ENCODE peak calls at places on chromosome X, in seven cellular contexts. G, A, J, C, I, U and R are unnamed samples.

GRCh38 chrX:113400193-113400704 is 559.6 kb upstream of the AMOT start:
- DNase-seq in A (no peak), U (no peak), G (no peak), C (no peak), J (no peak), I (peak), R (no peak)

GRCh38 chrX:119266364-119266995 is 30.4 kb downstream of the PGRMC1 start:
- DNase-seq in I (peak), G (no peak), U (peak), J (peak), A (peak), C (no peak), R (no peak)

GRCh38 chrX:74187211-74187610 is 116.8 kb upstream of the ZCCHC13 start:
- DNase-seq in G (no peak), I (no peak), A (no peak), U (no peak), J (no peak), C (no peak), R (no peak)

GRCh38 chrX:55783723-55784122 is 66.2 kb downstream of the RRAGB start:
- DNase-seq in A (no peak), J (no peak), G (no peak), I (no peak), C (no peak), U (no peak), R (no peak)

GRCh38 chrX:105460366-105460765 is 239.9 kb upstream of the TEX13A start:
- DNase-seq in C (no peak), G (no peak), J (no peak), I (no peak), U (no peak), A (no peak), R (no peak)

GRCh38 chrX:19072372-19072771 is 49.9 kb downstream of the ADGRG2 start:
- DNase-seq in I (peak), U (no peak), J (no peak), G (no peak), C (no peak), A (no peak), R (no peak)

GRCh38 chrX:80285131-80285773 is 135.0 kb upstream of the TENT5D start:
- DNase-seq in U (peak), C (no peak), I (peak), J (peak), G (peak), A (no peak), R (no peak)

GRCh38 chrX:152412105-152412504 is 39.0 kb downstream of the GABRA3 start:
- DNase-seq in G (no peak), J (peak), A (no peak), C (no peak), U (no peak), I (no peak), R (no peak)

GRCh38 chrX:115233497-115234219 is at the start of gene LRCH2:
- DNase-seq in I (no peak), G (peak), U (peak), C (no peak), J (no peak), A (no peak), R (no peak)

GRCh38 chrX:100743009-100743615 is 11.2 kb upstream of the SYTL4 start:
- DNase-seq in I (no peak), G (no peak), J (peak), U (no peak), A (no peak), C (no peak), R (no peak)

GRCh38 chrX:861335-861890 is 230.8 kb downstream of the SHOX start:
- DNase-seq in G (peak), A (no peak), U (no peak), I (no peak), J (no peak), C (no peak), R (no peak)

GRCh38 chrX:51459125-51459524 is 37.3 kb downstream of the NUDT11 start:
- DNase-seq in U (no peak), J (peak), I (peak), A (no peak), G (no peak), C (no peak), R (no peak)

GRCh38 chrX:5823861-5824260 is 404.8 kb downstream of the NLGN4X start:
- DNase-seq in J (no peak), G (no peak), A (no peak), C (no peak), U (peak), I (no peak), R (no peak)

GRCh38 chrX:14065800-14066199 is 36.1 kb upstream of the GEMIN8 start:
- DNase-seq in J (no peak), U (no peak), C (no peak), G (no peak), I (no peak), A (no peak), R (no peak)

GRCh38 chrX:132877954-132878536 is 80.4 kb downstream of the HS6ST2 start:
- DNase-seq in C (no peak), G (no peak), J (no peak), I (no peak), U (no peak), A (no peak), R (no peak)

GRCh38 chrX:13692771-13693231 is 3.9 kb downstream of the RAB9A start:
- DNase-seq in U (no peak), J (no peak), C (no peak), I (no peak), A (no peak), G (no peak), R (no peak)

GRCh38 chrX:1072637-1073377 is 139.6 kb downstream of the CRLF2 start:
- DNase-seq in G (peak), C (no peak), J (peak), A (no peak), U (no peak), I (peak), R (no peak)

GRCh38 chrX:124346064-124346876 is at the start of gene SH2D1A:
- DNase-seq in U (no peak), J (peak), I (no peak), C (no peak), A (no peak), G (no peak), R (no peak)

GRCh38 chrX:111652719-111653118 is 28.3 kb upstream of the ALG13 start:
- DNase-seq in J (peak), C (no peak), G (no peak), I (no peak), U (peak), A (no peak), R (no peak)

GRCh38 chrX:31224321-31225012 is 152.6 kb upstream of the FTHL17 start:
- DNase-seq in G (no peak), U (no peak), J (no peak), I (no peak), A (no peak), C (no peak), R (no peak)

GRCh38 chrX:129939986-129940385 is 34.0 kb downstream of the UTP14A start:
- DNase-seq in C (no peak), A (no peak), U (no peak), G (no peak), I (no peak), J (no peak), R (no peak)

GRCh38 chrX:41481264-41482109 is 34.3 kb downstream of the NYX start:
- DNase-seq in G (no peak), U (peak), C (no peak), A (no peak), J (peak), I (peak), R (no peak)

GRCh38 chrX:31168596-31168995 is 96.8 kb upstream of the FTHL17 start:
- DNase-seq in J (no peak), C (peak), A (no peak), G (no peak), U (no peak), I (no peak), R (no peak)

GRCh38 chrX:150731795-150732194 is 38.6 kb downstream of the MTMR1 start:
- DNase-seq in U (no peak), J (peak), C (no peak), G (no peak), I (no peak), A (no peak), R (no peak)

GRCh38 chrX:140948827-140949226 is 53.6 kb upstream of the SPANXB1 start:
- DNase-seq in U (no peak), J (no peak), A (no peak), G (no peak), C (no peak), I (no peak), R (no peak)

GRCh38 chrX:41718481-41719245 is 5.3 kb upstream of the GPR82 start:
- DNase-seq in U (no peak), I (peak), G (peak), A (no peak), C (no peak), J (no peak), R (no peak)

GRCh38 chrX:129780441-129781105 is 824 bp downstream of the SASH3 start:
- DNase-seq in U (no peak), C (no peak), A (no peak), J (no peak), I (no peak), G (no peak), R (no peak)

GRCh38 chrX:45011131-45011530 is 138.1 kb downstream of the KDM6A start:
- DNase-seq in C (no peak), G (no peak), I (no peak), A (no peak), U (no peak), J (no peak), R (no peak)

GRCh38 chrX:45009371-45010000 is 136.5 kb downstream of the KDM6A start:
- DNase-seq in U (no peak), G (no peak), A (no peak), C (no peak), I (no peak), J (no peak), R (no peak)

GRCh38 chrX:45003080-45003479 is 130.1 kb downstream of the KDM6A start:
- DNase-seq in J (no peak), U (no peak), A (no peak), I (no peak), G (no peak), C (no peak), R (no peak)

GRCh38 chrX:45007598-45007997 is 134.6 kb downstream of the KDM6A start:
- DNase-seq in I (no peak), A (no peak), C (peak), J (no peak), G (no peak), U (no peak), R (peak)

DNA sequence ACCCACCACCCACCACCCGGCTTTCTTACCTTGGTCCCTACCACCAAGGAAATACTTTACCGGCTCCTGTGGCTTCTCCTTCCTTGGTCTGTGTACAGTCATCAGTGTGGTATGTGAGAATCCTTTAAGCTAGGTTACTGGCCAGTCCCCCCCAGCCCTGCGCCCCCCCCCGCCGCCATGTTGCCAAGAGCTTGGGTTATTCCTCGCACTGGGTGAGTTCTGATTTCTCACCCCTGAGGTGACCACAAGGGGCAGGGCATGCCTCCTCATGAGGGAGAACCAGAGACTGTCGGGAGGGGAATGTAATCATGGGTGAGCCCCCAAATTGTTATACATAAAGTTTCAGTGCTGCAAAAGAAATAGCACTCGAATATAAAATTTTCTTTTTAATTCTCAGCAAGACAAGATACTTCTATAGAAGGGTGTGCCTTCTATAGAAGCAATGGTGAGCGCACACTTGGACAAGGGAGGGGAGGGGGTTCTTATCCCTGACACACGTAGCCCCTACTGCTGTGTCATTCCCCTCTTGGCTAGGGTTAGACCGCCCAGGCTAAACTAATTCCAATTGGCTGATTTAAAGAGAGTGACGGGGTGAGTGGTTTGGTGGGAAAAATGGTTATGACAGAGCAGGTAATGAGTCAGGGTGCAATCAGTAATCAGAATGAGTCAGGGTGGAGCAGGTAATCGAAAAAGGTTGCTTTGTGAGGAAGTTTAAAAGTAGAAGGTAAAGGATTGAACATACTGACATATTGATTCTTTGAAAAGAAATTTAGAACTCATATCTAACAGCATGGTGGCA is 133.2 kb downstream of the KDM6A start:
- DNase-seq in G (no peak), C (no peak), J (no peak), I (no peak), A (no peak), U (no peak), R (no peak)
- TF ChIP-seq TAF1 in G (no peak), C (no peak), J (no peak), I (no peak), A (no peak), U (no peak), R (no peak)

DNA sequence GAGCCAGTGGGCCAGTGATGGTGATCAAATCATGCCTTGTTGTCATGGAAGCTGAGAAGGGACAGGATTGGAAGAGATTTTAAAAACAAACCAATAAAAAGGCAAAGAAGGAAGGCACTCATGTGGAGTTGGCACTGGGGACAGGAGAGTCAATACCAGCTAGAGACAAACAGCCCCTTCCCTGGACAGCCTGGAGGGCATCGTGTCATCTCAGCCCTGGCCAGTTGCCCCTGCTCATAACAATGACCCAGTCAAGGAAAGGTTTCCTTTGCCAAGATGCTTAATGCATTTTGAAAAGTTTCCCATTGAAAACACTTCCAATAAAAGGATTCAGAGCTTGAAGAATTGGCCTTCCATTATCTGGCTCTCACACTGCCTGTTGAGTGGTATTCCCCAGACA is 55.5 kb downstream of the SCML1 start:
- DNase-seq in U (no peak), G (no peak), J (no peak), I (no peak), A (no peak), C (no peak), R (no peak)
- TF ChIP-seq TAF1 in U (no peak), G (no peak), J (no peak), I (no peak), A (no peak), C (no peak), R (no peak)

DNA sequence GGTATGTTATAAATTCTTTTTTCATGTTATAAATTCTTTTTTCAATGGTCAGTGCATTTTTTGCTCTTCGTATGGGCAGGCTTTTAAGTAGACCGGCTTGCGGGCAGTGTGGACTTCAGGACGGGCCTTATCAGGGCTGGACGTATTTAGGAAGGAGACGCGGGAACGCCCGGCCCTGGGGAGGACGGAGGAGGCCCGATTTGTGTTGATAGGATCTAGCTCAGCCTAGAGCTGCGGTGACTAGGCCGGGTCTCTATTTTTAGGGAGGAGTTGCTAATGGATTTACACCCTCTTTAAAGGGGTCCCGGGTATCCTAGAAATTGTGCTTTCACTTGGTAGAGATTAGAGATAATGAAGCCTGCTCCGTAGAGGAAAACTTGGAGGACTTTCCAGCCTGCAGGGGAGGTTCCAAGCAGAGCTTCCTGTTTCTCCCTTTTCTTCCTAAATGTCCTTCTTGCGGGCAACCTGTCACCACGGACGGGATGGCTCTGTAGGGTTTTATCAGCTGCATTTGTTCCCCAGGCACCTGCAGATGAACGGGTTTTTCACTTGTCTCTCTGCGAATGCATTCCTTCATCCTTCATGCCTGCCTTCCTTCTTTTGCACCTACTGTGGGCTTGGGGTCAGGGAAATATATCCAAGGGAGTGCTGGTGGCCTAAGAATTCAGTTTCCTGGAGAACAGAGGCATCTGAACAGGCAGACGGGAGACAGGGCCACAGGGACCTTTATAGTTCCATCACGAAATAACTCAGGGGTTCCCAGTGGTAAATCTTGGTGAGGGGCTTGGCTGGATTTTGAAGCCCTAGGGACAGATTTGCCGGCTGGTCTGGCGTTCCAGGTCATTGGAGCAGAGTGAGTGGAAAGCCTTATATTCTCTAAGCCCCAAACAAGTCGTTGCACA is 1.4 kb downstream of the CD99 start:
- DNase-seq in G (no peak), C (no peak), U (peak), A (no peak), J (peak), I (no peak), R (no peak)
- TF ChIP-seq TAF1 in G (no peak), C (no peak), U (no peak), A (no peak), J (no peak), I (no peak), R (no peak)

GRCh38 chrX:102345916-102346315 is 93.9 kb downstream of the NXF2B start:
- DNase-seq in J (peak), A (peak), I (peak), G (peak), U (peak), C (no peak), R (no peak)
- TF ChIP-seq TAF1 in J (no peak), A (no peak), I (no peak), G (no peak), U (no peak), C (no peak), R (no peak)

GRCh38 chrX:69163936-69164741 is 1.1 kb downstream of the PJA1 start:
- DNase-seq in A (peak), J (peak), G (no peak), U (peak), I (no peak), C (no peak), R (peak)
- TF ChIP-seq TAF1 in A (no peak), J (no peak), G (no peak), U (no peak), I (no peak), C (no peak), R (no peak)

DNA sequence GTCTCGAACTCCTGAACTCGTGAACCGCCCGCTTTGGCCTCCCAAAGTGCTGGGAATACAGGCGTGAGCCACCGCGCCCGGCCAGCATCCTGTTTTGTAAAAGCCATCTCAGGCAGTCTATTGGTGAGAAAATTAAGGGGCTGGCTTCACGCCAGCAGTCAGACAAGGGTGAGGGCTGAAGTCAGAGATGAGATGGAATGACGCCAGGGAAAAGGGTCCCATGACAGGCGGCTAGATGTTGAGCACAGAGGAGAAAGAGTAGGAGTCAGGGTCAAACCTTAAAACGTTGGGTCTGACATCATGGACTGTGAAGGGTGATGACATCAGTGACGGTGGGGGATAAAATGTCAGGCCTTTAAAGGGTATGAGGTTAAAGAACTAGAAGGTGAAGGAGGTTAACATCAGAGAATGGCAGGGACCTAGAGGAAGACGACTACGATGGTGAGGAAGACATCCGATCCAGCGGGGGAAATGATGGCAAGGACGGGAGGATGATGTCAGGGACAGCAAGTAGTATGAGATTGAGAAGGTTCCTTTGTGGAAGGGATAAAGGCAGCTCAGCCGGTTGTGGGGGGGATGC is 504 bp upstream of the RBM3 start:
- DNase-seq in A (no peak), C (no peak), J (peak), I (no peak), G (no peak), U (peak), R (no peak)
- TF ChIP-seq TAF1 in A (no peak), C (no peak), J (no peak), I (no peak), G (no peak), U (no peak), R (no peak)

DNA sequence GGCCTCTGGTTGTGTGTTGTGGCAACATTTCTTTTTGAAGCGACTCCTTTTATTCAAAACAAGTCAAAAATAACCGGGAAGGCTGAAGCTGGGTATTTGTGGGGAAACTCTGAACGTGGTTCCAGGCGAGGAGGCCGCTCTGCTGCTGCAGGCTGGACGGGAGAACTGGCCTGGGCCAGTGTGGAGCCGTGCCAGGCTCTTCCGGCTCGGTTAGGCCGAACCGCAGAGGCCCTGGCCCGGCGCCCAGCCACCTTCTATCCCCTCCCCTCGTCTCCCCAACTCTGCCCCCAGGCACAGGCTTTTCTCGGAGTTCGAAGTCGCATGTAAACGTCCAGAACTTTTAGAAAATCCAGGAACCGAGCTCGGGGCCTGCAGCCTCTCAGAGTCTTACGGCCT is 2.4 kb upstream of the BCOR start:
- DNase-seq in J (peak), I (no peak), C (no peak), A (no peak), G (no peak), U (peak), R (no peak)
- TF ChIP-seq TAF1 in J (no peak), I (no peak), C (no peak), A (no peak), G (no peak), U (no peak), R (no peak)

GRCh38 chrX:12237131-12237530 is 98.9 kb downstream of the FRMPD4 start:
- DNase-seq in C (no peak), J (no peak), I (no peak), A (no peak), U (no peak), G (no peak), R (no peak)
- TF ChIP-seq TAF1 in C (no peak), J (no peak), I (no peak), A (no peak), U (no peak), G (no peak), R (no peak)

GRCh38 chrX:45715787-45716186 is 515.1 kb upstream of the DIPK2B start:
- DNase-seq in C (no peak), J (no peak), G (no peak), U (no peak), A (no peak), I (no peak), R (no peak)

GRCh38 chrX:45718676-45719075 is 518.0 kb upstream of the DIPK2B start:
- DNase-seq in G (no peak), A (no peak), I (no peak), J (no peak), C (no peak), U (no peak), R (no peak)

GRCh38 chrX:45719751-45720501 is 519.2 kb upstream of the DIPK2B start:
- DNase-seq in A (no peak), U (no peak), I (no peak), G (no peak), J (no peak), C (no peak), R (no peak)

GRCh38 chrX:45714864-45715263 is 514.2 kb upstream of the DIPK2B start:
- DNase-seq in G (no peak), C (peak), J (no peak), U (no peak), I (no peak), A (no peak), R (no peak)

GRCh38 chrX:45716747-45717146 is 516.1 kb upstream of the DIPK2B start:
- DNase-seq in U (no peak), C (no peak), G (no peak), A (no peak), I (no peak), J (no peak), R (no peak)
- TF ChIP-seq TAF1 in U (no peak), C (no peak), G (no peak), A (no peak), I (no peak), J (no peak), R (no peak)